ENCODE peak calls at places on chromosomes 5 and 9, in four cellular contexts. N is adrenal gland, W is tibial artery, E is cardiac fibroblast. C is an unnamed sample.

GRCh38 chr5:178785999-178786398 is 55.5 kb upstream of the ZNF354A start:
- DNase-seq in E (peak), W (no peak), N (no peak), C (no peak)

GRCh38 chr5:82422751-82423181 is 144.6 kb upstream of the RPS23 start:
- DNase-seq in E (peak), N (no peak), W (peak), C (peak)

GRCh38 chr5:151126199-151126645 is 31.4 kb downstream of the ANXA6 start:
- DNase-seq in N (peak), W (peak), E (peak), C (peak)

GRCh38 chr5:80184235-80185023 is 71.4 kb downstream of the SERINC5 start:
- DNase-seq in W (no peak), E (no peak), N (no peak), C (no peak)

GRCh38 chr5:158407801-158408200 is 548.9 kb upstream of the CLINT1 start:
- DNase-seq in W (no peak), N (no peak), E (no peak), C (no peak)

GRCh38 chr9:71909887-71910601 is 949 bp downstream of the ABHD17B start:
- DNase-seq in E (peak), W (peak), N (peak), C (peak)

GRCh38 chr5:33997331-33997983 is 10.4 kb downstream of the AMACR start:
- DNase-seq in E (peak), W (peak), N (peak), C (peak)

GRCh38 chr5:91139572-91140200 is 243.4 kb downstream of the ARRDC3 start:
- DNase-seq in E (no peak), W (no peak), N (no peak), C (no peak)

GRCh38 chr9:131707677-131708612 is 31.9 kb downstream of the RAPGEF1 start:
- DNase-seq in E (peak), W (peak), N (peak), C (no peak)

GRCh38 chr5:81216152-81216551 is 17.0 kb upstream of the CKMT2 start:
- DNase-seq in W (no peak), E (no peak), N (no peak), C (no peak)

GRCh38 chr5:77957-78804 is 13.8 kb upstream of the PLEKHG4B start:
- DNase-seq in E (peak), N (no peak), W (no peak), C (no peak)

GRCh38 chr5:122151640-122152039 is 22.3 kb downstream of the ZNF474 start:
- DNase-seq in E (peak), N (no peak), W (no peak), C (no peak)

GRCh38 chr5:97100486-97100885 is 41.9 kb downstream of the LIX1 start:
- DNase-seq in N (no peak), E (peak), W (no peak), C (no peak)

GRCh38 chr9:124470726-124471125 is 20.5 kb downstream of the ADGRD2 start:
- DNase-seq in N (no peak), E (no peak), W (no peak), C (no peak)

GRCh38 chr9:129138476-129139232 is 27.4 kb downstream of the PTPA start:
- DNase-seq in E (peak), N (peak), W (peak), C (peak)

GRCh38 chr9:76691761-76692313 is 72.4 kb upstream of the PCA3 start:
- DNase-seq in W (no peak), N (no peak), E (no peak), C (no peak)
- H3K4me3 ChIP-seq in W (peak), N (no peak), E (peak), C (peak)

GRCh38 chr5:88045146-88045545 is 223.5 kb downstream of the TMEM161B start:
- DNase-seq in W (no peak), E (no peak), N (no peak), C (no peak)

GRCh38 chr5:88051148-88051547 is 217.5 kb downstream of the TMEM161B start:
- DNase-seq in W (no peak), N (no peak), E (no peak), C (no peak)

GRCh38 chr5:88049156-88049555 is 219.5 kb downstream of the TMEM161B start:
- DNase-seq in E (no peak), W (no peak), N (no peak), C (no peak)

GRCh38 chr5:88045931-88046461 is 222.6 kb downstream of the TMEM161B start:
- DNase-seq in W (no peak), E (no peak), N (no peak), C (no peak)

DNA sequence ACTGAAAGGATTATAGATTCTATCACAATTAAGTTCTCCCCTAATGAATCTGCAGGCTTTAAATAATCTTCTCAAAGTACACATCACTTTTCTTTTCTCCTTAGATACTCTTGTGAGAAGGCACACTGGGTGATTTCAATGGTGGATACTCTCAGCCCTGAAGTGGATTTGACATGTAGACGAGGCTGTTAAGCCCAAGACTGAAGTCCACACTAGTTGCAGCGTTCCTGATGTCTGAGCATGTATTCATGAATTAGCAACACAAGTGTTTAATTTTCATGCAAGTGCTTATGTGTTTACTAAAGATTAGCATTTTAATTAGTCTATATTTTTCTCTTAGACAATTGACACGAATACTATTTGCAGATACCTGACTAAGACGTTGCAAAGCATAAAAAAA is 218.9 kb downstream of the TMEM161B start:
- DNase-seq in N (no peak), E (no peak), W (no peak), C (no peak)
- H3K4me3 ChIP-seq in N (no peak), E (no peak), W (no peak), C (no peak)

DNA sequence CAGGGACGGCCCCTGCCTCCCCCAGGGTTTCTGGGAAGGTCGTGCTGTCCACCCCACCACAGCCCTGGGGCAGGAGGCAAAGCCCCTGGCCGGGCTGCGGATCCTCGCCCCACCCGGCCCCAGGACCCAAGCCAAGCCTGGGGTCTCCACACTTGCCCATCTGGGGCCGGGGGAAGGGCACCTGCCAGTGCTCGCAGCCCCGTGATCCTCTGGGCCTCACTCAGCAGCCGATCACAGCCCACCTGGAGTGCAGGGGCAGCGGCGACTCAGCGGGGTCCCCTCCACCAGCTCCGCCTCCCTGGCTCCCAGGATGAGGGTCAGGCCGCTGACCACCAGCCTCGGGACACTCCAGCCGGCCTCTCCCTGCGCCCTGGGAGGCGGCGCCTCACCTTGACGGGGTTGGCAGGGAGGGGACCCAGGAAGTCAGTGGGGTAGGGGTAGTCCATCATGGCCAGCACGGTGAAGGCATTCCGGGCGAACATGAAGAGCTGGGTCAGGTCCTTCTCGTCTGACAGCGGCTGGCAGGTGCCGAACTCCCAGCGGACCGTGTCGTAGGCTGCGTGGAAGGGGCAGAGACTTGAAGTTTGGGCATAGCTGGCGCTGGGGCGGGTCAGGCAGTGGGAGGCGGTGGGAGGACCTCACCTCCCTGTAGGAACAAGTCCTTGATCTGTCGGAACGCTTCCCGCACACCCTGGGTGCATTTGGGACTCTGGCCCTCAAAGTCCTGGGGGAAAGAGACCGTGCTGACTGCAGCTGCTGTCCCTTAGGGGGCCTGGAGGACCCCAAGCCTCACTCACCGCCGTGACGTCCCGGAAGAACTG is 1.8 kb downstream of the DPP7 start:
- DNase-seq in E (no peak), N (no peak), W (no peak), C (no peak)
- H3K4me3 ChIP-seq in E (no peak), N (no peak), W (no peak), C (no peak)

GRCh38 chr5:40914835-40915234 is 5.5 kb downstream of the C7 start:
- DNase-seq in E (peak), W (no peak), N (no peak), C (no peak)

GRCh38 chr5:40909233-40909632 is at the start of gene C7:
- DNase-seq in N (peak), E (peak), W (no peak), C (no peak)

GRCh38 chr5:40909723-40910122 is 426 bp downstream of the C7 start:
- DNase-seq in W (no peak), N (no peak), E (peak), C (no peak)

GRCh38 chr5:40915341-40915926 is 6.1 kb downstream of the C7 start:
- DNase-seq in E (no peak), W (no peak), N (no peak), C (no peak)

DNA sequence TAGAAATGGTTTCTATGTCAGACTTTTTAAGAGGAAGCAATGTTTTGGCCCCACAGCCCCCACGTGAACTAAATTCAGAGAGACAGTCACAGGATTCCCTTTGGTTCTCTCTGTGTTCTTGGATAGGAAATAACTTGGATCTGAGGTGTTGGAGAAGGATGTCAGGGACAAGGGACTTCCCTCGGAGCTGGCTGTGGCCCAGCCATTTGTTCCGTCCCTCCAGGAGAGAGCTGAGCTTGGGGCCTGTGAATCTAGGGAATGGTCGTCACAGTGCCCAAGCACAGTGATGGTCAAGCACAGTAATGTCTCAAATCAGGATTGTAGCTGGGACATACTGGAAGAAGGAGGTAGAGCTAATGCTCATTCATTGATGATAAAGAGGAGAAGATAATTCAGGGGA is 2.0 kb downstream of the C7 start:
- DNase-seq in W (no peak), E (no peak), N (no peak), C (no peak)
- H3K4me3 ChIP-seq in W (no peak), E (no peak), N (no peak), C (no peak)

GRCh38 chr5:6722015-6722414 is 8.8 kb downstream of the TENT4A start:
- DNase-seq in N (peak), W (peak), E (peak), C (no peak)
- H3K4me3 ChIP-seq in N (no peak), W (peak), E (peak), C (no peak)

GRCh38 chr9:121286973-121287721 is 19.2 kb downstream of the GSN start:
- DNase-seq in N (peak), W (peak), E (peak), C (peak)
- H3K4me3 ChIP-seq in N (no peak), W (peak), E (peak), C (no peak)

GRCh38 chr5:135032613-135033025 is 1.4 kb downstream of the PITX1 start:
- DNase-seq in W (no peak), E (peak), N (no peak), C (no peak)

GRCh38 chr5:135033026-135033861 is 784 bp downstream of the PITX1 start:
- DNase-seq in N (no peak), W (no peak), E (peak), C (no peak)

GRCh38 chr5:135030691-135031145 is 3.3 kb downstream of the PITX1 start:
- DNase-seq in E (no peak), W (no peak), N (no peak), C (no peak)

GRCh38 chr5:135031146-135031812 is 2.7 kb downstream of the PITX1 start:
- DNase-seq in E (no peak), W (no peak), N (no peak), C (no peak)

DNA sequence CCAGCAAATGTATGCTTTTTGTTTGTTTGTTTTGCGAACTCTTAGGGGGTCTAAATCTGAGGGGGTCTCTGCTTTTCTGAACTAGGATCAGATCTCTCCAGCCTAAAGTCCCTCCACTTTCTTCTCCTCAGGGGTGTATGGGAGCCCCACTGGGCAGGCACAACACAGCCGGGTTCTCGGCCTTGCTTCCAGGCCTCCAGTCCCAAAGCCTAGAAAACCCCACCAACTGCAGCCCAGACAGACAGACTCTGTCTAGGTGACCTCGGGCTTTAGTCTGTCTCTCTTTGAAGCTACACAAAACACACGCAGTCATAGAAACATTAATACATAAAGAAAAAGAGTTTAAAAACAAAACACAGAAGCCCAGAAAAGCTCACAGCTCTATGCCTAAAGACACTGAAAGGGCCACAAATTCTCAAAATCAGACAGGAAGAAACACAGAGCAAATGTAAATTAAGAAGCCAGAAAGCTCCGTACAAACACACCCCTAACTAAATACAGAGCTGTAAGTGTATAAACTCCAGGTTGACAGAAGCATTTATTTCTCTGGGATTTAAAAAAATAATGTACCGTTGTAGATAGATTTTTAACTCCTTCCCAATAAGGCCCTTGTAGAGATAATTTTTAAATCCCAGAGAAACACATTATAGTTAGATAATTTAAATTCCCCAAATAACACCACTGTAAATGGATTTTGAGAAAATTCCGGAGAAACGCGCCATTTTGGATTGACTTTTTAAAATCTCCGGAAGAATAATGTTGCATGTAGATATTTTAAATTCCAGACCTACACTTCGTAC is 2.0 kb downstream of the PITX1 start:
- DNase-seq in W (no peak), E (peak), N (no peak), C (no peak)
- H3K4me3 ChIP-seq in W (peak), E (no peak), N (no peak), C (no peak)

DNA sequence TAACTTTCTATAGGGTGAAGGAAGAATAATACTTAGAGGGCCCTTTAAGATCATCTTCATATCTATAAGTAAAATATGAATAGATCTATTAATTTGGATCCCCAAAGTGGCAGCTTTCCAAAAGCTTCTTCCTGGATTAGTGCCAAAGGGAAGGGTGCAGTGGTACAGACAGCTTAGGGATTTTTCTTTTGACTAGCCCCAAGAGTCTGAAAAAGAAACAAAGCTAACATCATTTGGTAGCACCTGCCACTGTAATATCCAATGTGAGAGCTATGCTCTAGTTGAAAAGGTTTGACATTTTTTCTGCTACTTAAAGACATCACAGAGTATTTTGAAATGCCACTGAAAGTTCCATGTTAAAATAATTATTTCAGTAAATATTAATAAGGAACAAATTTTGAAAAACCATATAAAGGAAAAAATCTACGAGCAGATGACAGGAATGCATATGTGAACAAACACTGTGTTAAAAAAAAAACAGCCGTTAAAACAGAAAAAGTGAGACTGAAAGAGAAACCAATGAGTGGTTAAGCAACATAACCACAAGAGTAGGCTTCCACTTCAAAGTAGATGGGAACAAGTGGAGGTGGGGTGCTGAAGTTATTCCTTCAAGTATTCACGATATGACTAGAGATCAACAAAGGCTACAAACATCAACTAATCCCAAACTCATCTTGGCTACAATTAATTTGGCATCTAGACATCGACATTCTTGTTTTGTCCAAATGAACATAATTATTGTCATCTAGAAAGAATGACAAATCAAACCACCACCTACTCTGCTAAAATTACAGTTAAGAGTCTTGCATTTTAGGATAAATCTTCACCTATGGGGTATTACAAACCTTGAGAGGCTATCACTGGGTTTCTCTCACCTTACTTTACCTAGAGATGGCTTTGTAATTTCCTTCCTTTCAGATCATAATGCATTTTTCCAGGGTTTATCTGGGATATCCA is 137.5 kb downstream of the CPLANE1 start:
- DNase-seq in W (no peak), N (no peak), E (no peak), C (no peak)
- H3K4me3 ChIP-seq in W (no peak), N (no peak), E (no peak), C (no peak)

DNA sequence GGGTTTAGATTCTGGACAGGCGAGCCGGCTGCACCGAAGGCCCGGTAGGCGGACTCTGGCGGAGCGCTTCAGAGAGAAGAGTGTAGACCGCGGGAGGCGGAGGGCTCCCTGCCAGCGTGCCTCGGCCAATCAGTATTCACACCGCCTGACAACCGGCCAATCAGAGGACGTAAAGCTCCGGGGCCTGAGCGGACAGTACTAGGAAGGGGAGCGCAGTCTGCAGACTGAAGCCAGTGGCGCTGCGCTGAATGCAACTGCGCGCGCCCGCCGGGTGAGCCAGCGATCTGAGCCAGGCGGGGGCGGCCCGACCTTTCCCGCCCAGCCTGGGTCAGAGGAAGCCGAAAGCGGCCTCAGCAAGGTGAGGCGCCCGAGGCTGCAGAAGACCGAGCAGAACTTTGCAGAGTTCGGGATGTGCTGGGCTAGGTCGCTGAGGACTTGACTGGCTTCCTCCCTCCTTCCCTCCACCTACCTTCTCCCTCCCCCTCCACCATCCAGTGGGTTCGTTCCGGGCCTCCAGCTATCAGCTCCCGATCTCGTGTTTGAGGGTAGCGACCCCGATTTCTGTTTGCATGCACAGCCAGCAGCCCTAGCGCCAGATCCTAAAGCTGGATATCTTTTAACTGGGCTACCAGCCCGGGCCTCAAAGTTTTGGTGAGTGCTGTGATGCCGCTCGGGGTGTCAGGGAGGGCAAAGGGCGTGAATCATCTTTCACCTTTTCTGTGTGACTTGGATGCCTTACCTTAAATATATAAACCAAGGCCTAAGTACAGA is at the start of gene DMRT2:
- DNase-seq in E (peak), W (peak), N (peak), C (peak)
- H3K4me3 ChIP-seq in E (no peak), W (peak), N (no peak), C (no peak)